ENCODE peak calls at places on chromosome 11, in nine cellular contexts. R is Peyer's patch, W is GM23248, G is left ventricle myocardium inferior, A is body of pancreas, J is WERI-Rb-1, Z is caudate nucleus, M is transverse colon, E is RWPE1. N is an unnamed sample.

GRCh38 chr11:6655020-6655789 is 404 bp downstream of the DCHS1 start:
- DNase-seq in R (no peak), W (peak), G (no peak), A (no peak), J (peak), Z (no peak), M (no peak), E (no peak), N (no peak)

GRCh38 chr11:45150943-45151342 is 4.5 kb downstream of the PRDM11 start:
- DNase-seq in R (no peak), W (no peak), G (no peak), A (no peak), J (no peak), Z (no peak), M (no peak), E (no peak), N (no peak)

GRCh38 chr11:46380340-46381045 is 976 bp upstream of the MDK start:
- DNase-seq in R (peak), W (peak), G (peak), A (peak), J (peak), Z (no peak), M (peak), E (peak), N (no peak)

GRCh38 chr11:67275606-67276409 is 9.5 kb downstream of the GRK2 start:
- DNase-seq in R (peak), W (no peak), G (no peak), A (peak), J (no peak), Z (no peak), M (no peak), E (no peak), N (no peak)

GRCh38 chr11:112584674-112585073 is 324.0 kb upstream of the PLET1 start:
- DNase-seq in R (no peak), W (no peak), G (no peak), A (no peak), J (peak), Z (no peak), M (no peak), E (peak), N (no peak)

GRCh38 chr11:79312591-79313267 is 128.1 kb downstream of the TENM4 start:
- DNase-seq in R (no peak), W (no peak), G (no peak), A (no peak), J (no peak), Z (no peak), M (no peak), E (no peak), N (no peak)

GRCh38 chr11:12677131-12677530 is 2.9 kb downstream of the TEAD1 start:
- DNase-seq in R (no peak), W (peak), G (no peak), A (no peak), J (no peak), Z (no peak), M (peak), E (peak), N (no peak)

GRCh38 chr11:106461148-106461547 is 383.7 kb downstream of the AASDHPPT start:
- DNase-seq in R (no peak), W (no peak), G (no peak), A (no peak), J (no peak), Z (no peak), M (no peak), E (no peak), N (no peak)

GRCh38 chr11:3020011-3020410 is 27.9 kb upstream of the NAP1L4 start:
- DNase-seq in R (no peak), W (no peak), G (no peak), A (no peak), J (no peak), Z (no peak), M (no peak), E (no peak), N (no peak)

GRCh38 chr11:130381317-130381716 is 47.1 kb downstream of the ADAMTS8 start:
- DNase-seq in R (no peak), W (no peak), G (no peak), A (no peak), J (no peak), Z (no peak), M (no peak), E (no peak), N (no peak)

GRCh38 chr11:130388607-130389205 is 39.7 kb downstream of the ADAMTS8 start:
- DNase-seq in R (no peak), W (no peak), G (no peak), A (no peak), J (no peak), Z (no peak), M (no peak), E (no peak), N (no peak)

GRCh38 chr11:130379276-130379675 is 49.1 kb downstream of the ADAMTS8 start:
- DNase-seq in R (no peak), W (no peak), G (no peak), A (no peak), J (no peak), Z (no peak), M (no peak), E (no peak), N (no peak)

GRCh38 chr11:130389315-130389935 is 39.0 kb downstream of the ADAMTS8 start:
- DNase-seq in R (peak), W (no peak), G (peak), A (no peak), J (no peak), Z (no peak), M (peak), E (no peak), N (no peak)

GRCh38 chr11:130383363-130384168 is 44.8 kb downstream of the ADAMTS8 start:
- DNase-seq in R (no peak), W (peak), G (no peak), A (no peak), J (peak), Z (no peak), M (no peak), E (no peak), N (no peak)
- H3K27ac ChIP-seq in R (no peak), W (no peak), G (no peak), A (no peak), J (no peak), Z (no peak), M (no peak), E (no peak), N (no peak)

GRCh38 chr11:75873417-75874148 is 58.6 kb downstream of the UVRAG start:
- DNase-seq in R (peak), W (no peak), G (no peak), A (no peak), J (no peak), Z (no peak), M (no peak), E (no peak), N (no peak)
- H3K27ac ChIP-seq in R (no peak), W (no peak), G (peak), A (no peak), J (no peak), Z (peak), M (no peak), E (no peak), N (no peak)

DNA sequence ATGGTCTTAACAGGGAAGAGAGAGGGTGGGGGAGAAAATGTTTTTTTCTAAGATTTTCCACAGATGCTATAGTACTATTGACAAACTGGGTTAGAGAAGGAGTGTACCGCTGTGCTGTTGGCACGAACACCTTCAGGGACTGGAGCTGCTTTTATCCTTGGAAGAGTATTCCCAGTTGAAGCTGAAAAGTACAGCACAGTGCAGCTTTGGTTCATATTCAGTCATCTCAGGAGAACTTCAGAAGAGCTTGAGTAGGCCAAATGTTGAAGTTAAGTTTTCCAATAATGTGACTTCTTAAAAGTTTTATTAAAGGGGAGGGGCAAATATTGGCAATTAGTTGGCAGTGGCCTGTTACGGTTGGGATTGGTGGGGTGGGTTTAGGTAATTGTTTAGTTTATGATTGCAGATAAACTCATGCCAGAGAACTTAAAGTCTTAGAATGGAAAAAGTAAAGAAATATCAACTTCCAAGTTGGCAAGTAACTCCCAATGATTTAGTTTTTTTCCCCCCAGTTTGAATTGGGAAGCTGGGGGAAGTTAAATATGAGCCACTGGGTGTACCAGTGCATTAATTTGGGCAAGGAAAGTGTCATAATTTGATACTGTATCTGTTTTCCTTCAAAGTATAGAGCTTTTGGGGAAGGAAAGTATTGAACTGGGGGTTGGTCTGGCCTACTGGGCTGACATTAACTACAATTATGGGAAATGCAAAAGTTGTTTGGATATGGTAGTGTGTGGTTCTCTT is 2.9 kb downstream of the MALAT1 start:
- DNase-seq in R (peak), W (peak), G (no peak), A (no peak), J (no peak), Z (no peak), M (no peak), E (no peak), N (no peak)
- H3K27ac ChIP-seq in R (peak), W (peak), G (peak), A (peak), J (no peak), Z (peak), M (peak), E (no peak), N (peak)

GRCh38 chr11:85809191-85809590 is 1.8 kb downstream of the SYTL2 start:
- DNase-seq in R (peak), W (no peak), G (no peak), A (no peak), J (peak), Z (no peak), M (no peak), E (no peak), N (no peak)

GRCh38 chr11:85809881-85810280 is 1.1 kb downstream of the SYTL2 start:
- DNase-seq in R (peak), W (no peak), G (no peak), A (no peak), J (peak), Z (no peak), M (peak), E (no peak), N (no peak)

GRCh38 chr11:85810521-85810870 is 445 bp downstream of the SYTL2 start:
- DNase-seq in R (peak), W (no peak), G (no peak), A (no peak), J (no peak), Z (no peak), M (no peak), E (no peak), N (no peak)

GRCh38 chr11:85811624-85812023 is 683 bp upstream of the SYTL2 start:
- DNase-seq in R (no peak), W (no peak), G (no peak), A (no peak), J (no peak), Z (no peak), M (no peak), E (no peak), N (no peak)

GRCh38 chr11:85810871-85811611 is at the start of gene SYTL2:
- DNase-seq in R (peak), W (peak), G (peak), A (peak), J (peak), Z (peak), M (peak), E (peak), N (no peak)
- H3K27ac ChIP-seq in R (peak), W (no peak), G (peak), A (no peak), J (no peak), Z (no peak), M (peak), E (no peak), N (no peak)

GRCh38 chr11:76745561-76746207 is 37.5 kb upstream of the TSKU start:
- DNase-seq in R (peak), W (no peak), G (no peak), A (no peak), J (no peak), Z (no peak), M (peak), E (no peak), N (no peak)

GRCh38 chr11:76747428-76747979 is 35.7 kb upstream of the TSKU start:
- DNase-seq in R (no peak), W (no peak), G (no peak), A (no peak), J (no peak), Z (no peak), M (no peak), E (no peak), N (no peak)

GRCh38 chr11:76744186-76745058 is 38.7 kb upstream of the TSKU start:
- DNase-seq in R (no peak), W (peak), G (no peak), A (no peak), J (no peak), Z (no peak), M (peak), E (no peak), N (no peak)

GRCh38 chr11:76742912-76743311 is 40.2 kb upstream of the TSKU start:
- DNase-seq in R (no peak), W (peak), G (no peak), A (no peak), J (no peak), Z (no peak), M (no peak), E (no peak), N (no peak)

GRCh38 chr11:76745059-76745376 is 38.1 kb upstream of the TSKU start:
- DNase-seq in R (no peak), W (no peak), G (no peak), A (no peak), J (no peak), Z (no peak), M (no peak), E (no peak), N (no peak)
- H3K27ac ChIP-seq in R (no peak), W (no peak), G (peak), A (no peak), J (no peak), Z (no peak), M (peak), E (no peak), N (no peak)

GRCh38 chr11:33891714-33892327 is at the start of gene LMO2:
- DNase-seq in R (no peak), W (no peak), G (no peak), A (no peak), J (no peak), Z (no peak), M (no peak), E (no peak), N (no peak)

GRCh38 chr11:33894402-33894754 is 2.5 kb upstream of the LMO2 start:
- DNase-seq in R (no peak), W (no peak), G (no peak), A (no peak), J (no peak), Z (no peak), M (no peak), E (no peak), N (no peak)

GRCh38 chr11:33893711-33894401 is 2.0 kb upstream of the LMO2 start:
- DNase-seq in R (peak), W (no peak), G (no peak), A (no peak), J (peak), Z (no peak), M (no peak), E (no peak), N (no peak)

GRCh38 chr11:33895752-33896137 is 3.9 kb upstream of the LMO2 start:
- DNase-seq in R (no peak), W (no peak), G (no peak), A (no peak), J (peak), Z (no peak), M (no peak), E (peak), N (no peak)

DNA sequence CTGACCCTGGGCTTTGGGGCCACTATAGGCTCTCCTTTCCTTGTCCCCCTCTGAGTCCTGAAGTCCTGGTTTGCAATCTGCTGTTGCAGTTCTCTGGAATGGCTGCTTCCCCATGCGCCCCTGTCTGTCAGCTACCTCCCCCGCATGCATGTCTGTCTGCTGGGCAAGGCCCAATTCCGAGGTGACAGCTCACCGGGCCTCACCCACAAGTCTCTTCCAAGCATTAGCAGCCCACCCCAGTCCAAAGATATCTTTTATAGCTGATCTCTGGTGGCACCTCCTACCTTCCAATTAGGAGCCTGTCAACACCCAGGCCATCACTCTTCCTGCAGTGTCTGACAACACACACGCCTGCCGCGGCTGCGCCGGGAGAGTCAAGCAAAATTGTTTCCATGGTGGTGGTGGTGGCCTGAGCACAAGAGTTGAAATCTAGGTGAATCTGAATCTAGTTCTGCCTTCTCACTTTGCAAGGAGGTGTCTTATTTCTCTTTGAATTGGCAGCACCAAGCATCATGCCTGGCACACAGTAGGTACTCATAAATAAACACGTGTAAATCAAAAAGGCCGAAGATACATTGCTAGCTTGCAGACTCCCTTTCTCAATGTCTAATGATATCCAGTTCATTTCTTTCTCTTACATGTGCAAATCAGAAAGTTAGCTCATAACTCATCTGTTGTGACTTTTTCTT is 1.2 kb upstream of the LMO2 start:
- DNase-seq in R (no peak), W (peak), G (no peak), A (no peak), J (no peak), Z (no peak), M (no peak), E (no peak), N (no peak)
- H3K27ac ChIP-seq in R (no peak), W (no peak), G (no peak), A (no peak), J (no peak), Z (no peak), M (no peak), E (no peak), N (no peak)

GRCh38 chr11:57302489-57302888 is 22.3 kb downstream of the TNKS1BP1 start:
- DNase-seq in R (no peak), W (no peak), G (no peak), A (no peak), J (no peak), Z (no peak), M (no peak), E (no peak), N (no peak)
- H3K27ac ChIP-seq in R (no peak), W (no peak), G (no peak), A (no peak), J (no peak), Z (no peak), M (no peak), E (peak), N (peak)

GRCh38 chr11:18374956-18375355 is 19.4 kb upstream of the LDHA start:
- DNase-seq in R (no peak), W (no peak), G (no peak), A (no peak), J (no peak), Z (no peak), M (no peak), E (no peak), N (no peak)
- H3K27ac ChIP-seq in R (no peak), W (no peak), G (no peak), A (no peak), J (no peak), Z (no peak), M (no peak), E (no peak), N (no peak)

GRCh38 chr11:1694064-1694845 is 2.7 kb upstream of the KRTAP5-6 start:
- DNase-seq in R (peak), W (peak), G (peak), A (peak), J (peak), Z (peak), M (peak), E (peak), N (no peak)
- H3K27ac ChIP-seq in R (no peak), W (no peak), G (peak), A (peak), J (no peak), Z (peak), M (peak), E (peak), N (no peak)

GRCh38 chr11:61921446-61921845 is 4.1 kb upstream of the RAB3IL1 start:
- DNase-seq in R (no peak), W (no peak), G (no peak), A (no peak), J (no peak), Z (no peak), M (no peak), E (no peak), N (no peak)
- H3K27ac ChIP-seq in R (no peak), W (no peak), G (peak), A (no peak), J (no peak), Z (no peak), M (no peak), E (no peak), N (no peak)

N was measured in epithelial cell of prostate.